ENCODE peak calls at places on chromosomes 4 and X, in six cellular contexts. U, T, L, X, V and Z are unnamed samples.
A peak's percentile ranks its signal among the peaks of the same experiment; 100 is the strongest.

GRCh38 chr4:8435656-8436121 is 4.8 kb downstream of the ACOX3 start:
- DNase-seq in U (no peak), T (no peak), L (no peak), X (peak; percentile 52), V (peak; percentile 36), Z (no peak)

GRCh38 chr4:184392748-184393334 is 81.5 kb downstream of the IRF2 start:
- DNase-seq in U (no peak), T (no peak), L (no peak), X (no peak), V (no peak), Z (peak; percentile 33)

GRCh38 chr4:42371306-42372063 is 25.8 kb upstream of the SHISA3 start:
- DNase-seq in U (peak; percentile 2), T (no peak), L (no peak), X (peak; percentile 37), V (no peak), Z (peak; percentile 42)

GRCh38 chrX:130086414-130087207 is 23.7 kb downstream of the ELF4 start:
- DNase-seq in U (no peak), T (peak; percentile 57), L (no peak), X (no peak), V (no peak), Z (no peak)

GRCh38 chr4:145081756-145082155 is 16.2 kb downstream of the ANAPC10 start:
- DNase-seq in U (no peak), T (no peak), L (no peak), X (no peak), V (no peak), Z (no peak)

GRCh38 chr4:155805016-155805415 is 46.2 kb downstream of the GUCY1B1 start:
- DNase-seq in U (peak; percentile 36), T (no peak), L (no peak), X (no peak), V (no peak), Z (no peak)

GRCh38 chrX:106952988-106953387 is 32.8 kb downstream of the CLDN2 start:
- DNase-seq in U (peak; percentile 6), T (no peak), L (no peak), X (no peak), V (no peak), Z (no peak)

GRCh38 chr4:72494156-72494555 is 74.9 kb downstream of the ADAMTS3 start:
- DNase-seq in U (no peak), T (no peak), L (no peak), X (no peak), V (no peak), Z (no peak)

GRCh38 chr4:5217411-5217810 is 166.1 kb downstream of the STK32B start:
- DNase-seq in U (peak; percentile 44), T (no peak), L (no peak), X (no peak), V (no peak), Z (peak; percentile 76)

GRCh38 chrX:69618803-69619202 is 2.9 kb downstream of the EDA start:
- DNase-seq in U (peak; percentile 1), T (no peak), L (no peak), X (peak; percentile 14), V (no peak), Z (peak; percentile 3)

GRCh38 chrX:139106111-139106510 is 394.6 kb upstream of the FGF13 start:
- DNase-seq in U (no peak), T (no peak), L (no peak), X (no peak), V (no peak), Z (peak; percentile 94)

GRCh38 chr4:176939445-176939844 is 146.7 kb upstream of the VEGFC start:
- DNase-seq in U (peak; percentile 80), T (no peak), L (no peak), X (no peak), V (no peak), Z (peak; percentile 41)

GRCh38 chr4:142656178-142656577 is 189.9 kb downstream of the INPP4B start:
- DNase-seq in U (peak; percentile 16), T (peak; percentile 23), L (no peak), X (no peak), V (no peak), Z (no peak)

GRCh38 chr4:17765514-17766286 is 15.7 kb downstream of the FAM184B start:
- DNase-seq in U (no peak), T (no peak), L (no peak), X (peak; percentile 42), V (no peak), Z (no peak)

GRCh38 chr4:2652415-2653155 is 103.6 kb downstream of the TNIP2 start:
- DNase-seq in U (no peak), T (no peak), L (no peak), X (peak; percentile 3), V (no peak), Z (no peak)

GRCh38 chr4:185865901-185866328 is 53.9 kb upstream of the SORBS2 start:
- DNase-seq in U (peak; percentile 43), T (no peak), L (no peak), X (no peak), V (peak; percentile 60), Z (peak; percentile 85)

GRCh38 chr4:162499478-162499877 is 335.7 kb upstream of the FSTL5 start:
- DNase-seq in U (no peak), T (no peak), L (no peak), X (no peak), V (no peak), Z (no peak)

GRCh38 chr4:21593268-21594002 is 355.1 kb downstream of the KCNIP4 start:
- DNase-seq in U (peak; percentile 1), T (no peak), L (no peak), X (no peak), V (no peak), Z (no peak)

GRCh38 chrX:9659571-9660195 is 106.0 kb downstream of the GPR143 start:
- DNase-seq in U (peak; percentile 30), T (no peak), L (no peak), X (no peak), V (no peak), Z (no peak)

GRCh38 chrX:11953615-11954014 is 184.7 kb upstream of the FRMPD4 start:
- DNase-seq in U (peak; percentile 86), T (no peak), L (no peak), X (no peak), V (no peak), Z (peak; percentile 86)

GRCh38 chr4:150960818-150961217 is 54.3 kb downstream of the LRBA start:
- DNase-seq in U (peak; percentile 41), T (no peak), L (no peak), X (peak; percentile 43), V (peak; percentile 37), Z (peak; percentile 23)

GRCh38 chrX:154333837-154334271 is 38.3 kb downstream of the TKTL1 start:
- DNase-seq in U (no peak), T (peak; percentile 3), L (no peak), X (no peak), V (no peak), Z (no peak)

GRCh38 chr4:86092684-86093083 is 267.2 kb downstream of the MAPK10 start:
- DNase-seq in U (peak; percentile 71), T (no peak), L (no peak), X (no peak), V (no peak), Z (peak; percentile 81)

GRCh38 chr4:176817222-176817621 is 24.5 kb upstream of the VEGFC start:
- DNase-seq in U (no peak), T (no peak), L (no peak), X (no peak), V (no peak), Z (no peak)

GRCh38 chr4:150007512-150007911 is 70.7 kb upstream of the DCLK2 start:
- DNase-seq in U (peak; percentile 91), T (no peak), L (no peak), X (no peak), V (no peak), Z (peak; percentile 95)

GRCh38 chr4:87657525-87657924 is 7.4 kb downstream of the DMP1 start:
- DNase-seq in U (peak; percentile 86), T (no peak), L (no peak), X (no peak), V (no peak), Z (peak; percentile 43)

GRCh38 chr4:147160908-147161513 is 215.3 kb upstream of the TTC29 start:
- DNase-seq in U (peak; percentile 59), T (no peak), L (no peak), X (peak; percentile 55), V (no peak), Z (peak; percentile 65)

GRCh38 chr4:111466821-111467605 is 678.2 kb upstream of the FAM241A start:
- DNase-seq in U (peak; percentile 24), T (no peak), L (no peak), X (no peak), V (no peak), Z (peak; percentile 71)

GRCh38 chr4:77036206-77036605 is 39.6 kb downstream of the CCNI start:
- DNase-seq in U (peak; percentile 77), T (no peak), L (no peak), X (no peak), V (no peak), Z (peak; percentile 98)

GRCh38 chr4:15488658-15489470 is 19.2 kb downstream of the CC2D2A start:
- DNase-seq in U (peak; percentile 57), T (no peak), L (no peak), X (no peak), V (no peak), Z (peak; percentile 72)

GRCh38 chr4:7845493-7846124 is 94.1 kb downstream of the AFAP1 start:
- DNase-seq in U (no peak), T (no peak), L (no peak), X (no peak), V (no peak), Z (no peak)

GRCh38 chr4:41506071-41506470 is 31.9 kb upstream of the LIMCH1 start:
- DNase-seq in U (peak; percentile 94), T (no peak), L (no peak), X (no peak), V (no peak), Z (peak; percentile 44)

GRCh38 chrX:7414753-7415152 is 266.8 kb upstream of the PUDP start:
- DNase-seq in U (no peak), T (no peak), L (no peak), X (no peak), V (no peak), Z (no peak)

GRCh38 chrX:96379951-96380350 is 304.7 kb upstream of the DIAPH2 start:
- DNase-seq in U (no peak), T (no peak), L (no peak), X (no peak), V (no peak), Z (peak; percentile 5)

GRCh38 chr4:155582971-155583437 is 83.6 kb upstream of the GUCY1A1 start:
- DNase-seq in U (peak; percentile 36), T (no peak), L (no peak), X (no peak), V (no peak), Z (peak; percentile 43)

GRCh38 chr4:139655116-139655515 is 10.5 kb upstream of the MGST2 start:
- DNase-seq in U (peak; percentile 36), T (no peak), L (no peak), X (peak; percentile 37), V (no peak), Z (peak; percentile 72)

GRCh38 chr4:164977243-164978164 is at the start of gene TRIM61:
- DNase-seq in U (peak; percentile 17), T (peak; percentile 58), L (no peak), X (peak; percentile 93), V (no peak), Z (peak; percentile 60)

GRCh38 chr4:2743518-2744445 is 12.4 kb downstream of the TNIP2 start:
- DNase-seq in U (no peak), T (peak; percentile 28), L (no peak), X (no peak), V (peak; percentile 46), Z (no peak)